ENCODE peak calls at places on chromosomes 7 and 10, in four cellular contexts. I is aorta, T is endothelial cell, Q is mucosa of gallbladder. Y is an unnamed sample.

GRCh38 chr7:1749351-1749863 is 79.3 kb downstream of the ELFN1 start:
- DNase-seq in I (no peak), T (no peak), Q (no peak), Y (no peak)

GRCh38 chr7:125032943-125033342 is 103.3 kb upstream of the POT1 start:
- DNase-seq in I (no peak), T (no peak), Q (no peak), Y (no peak)

GRCh38 chr7:100802951-100803350 is 24.4 kb downstream of the EPHB4 start:
- DNase-seq in I (no peak), T (no peak), Q (no peak), Y (no peak)

GRCh38 chr7:47724335-47724982 is 142.5 kb upstream of the TNS3 start:
- DNase-seq in I (no peak), T (no peak), Q (no peak), Y (no peak)

GRCh38 chr10:79021948-79022499 is 46.7 kb upstream of the ZMIZ1 start:
- DNase-seq in I (peak; percentile 10), T (no peak), Q (no peak), Y (no peak)

GRCh38 chr10:103193820-103194529 is 903 bp upstream of the NT5C2 start:
- DNase-seq in I (no peak), T (no peak), Q (no peak), Y (no peak)

GRCh38 chr10:122062831-122063674 is 74.1 kb downstream of the TACC2 start:
- DNase-seq in I (peak; percentile 82), T (peak; percentile 44), Q (peak; percentile 91), Y (no peak)

GRCh38 chr10:112815238-112816032 is 134.6 kb upstream of the TCF7L2 start:
- DNase-seq in I (no peak), T (no peak), Q (no peak), Y (no peak)

GRCh38 chr7:155231941-155232340 is 65.7 kb upstream of the INSIG1 start:
- DNase-seq in I (no peak), T (no peak), Q (no peak), Y (no peak)

GRCh38 chr7:112421666-112422486 is 28.4 kb upstream of the IFRD1 start:
- DNase-seq in I (no peak), T (no peak), Q (no peak), Y (no peak)

GRCh38 chr7:129277629-129278028 is 52.8 kb downstream of the AHCYL2 start:
- DNase-seq in I (no peak), T (no peak), Q (no peak), Y (no peak)

GRCh38 chr7:11185179-11185578 is 211.5 kb downstream of the PHF14 start:
- DNase-seq in I (no peak), T (no peak), Q (no peak), Y (no peak)

GRCh38 chr7:116218051-116218645 is 7.8 kb downstream of the TES start:
- DNase-seq in I (no peak), T (no peak), Q (peak; percentile 64), Y (no peak)

GRCh38 chr10:124152139-124152780 is 58.9 kb upstream of the CHST15 start:
- DNase-seq in I (peak; percentile 85), T (no peak), Q (peak; percentile 62), Y (peak; percentile 59)

GRCh38 chr7:142375710-142376313 is 118.0 kb upstream of the PRSS58 start:
- DNase-seq in I (no peak), T (peak; percentile 66), Q (peak; percentile 53), Y (no peak)

GRCh38 chr10:87544750-87545149 is 40.1 kb downstream of the MINPP1 start:
- DNase-seq in I (no peak), T (no peak), Q (no peak), Y (no peak)

GRCh38 chr7:76129366-76129765 is 72.3 kb upstream of the SRRM3 start:
- DNase-seq in I (no peak), T (no peak), Q (no peak), Y (no peak)

GRCh38 chr10:132666733-132667612 is 119.0 kb downstream of the NKX6-2 start:
- DNase-seq in I (no peak), T (no peak), Q (no peak), Y (no peak)

GRCh38 chr10:85602713-85603112 is 763.9 kb downstream of the GRID1 start:
- DNase-seq in I (no peak), T (no peak), Q (no peak), Y (no peak)

GRCh38 chr7:128801667-128802066 is 9.9 kb downstream of the CCDC136 start:
- DNase-seq in I (no peak), T (no peak), Q (no peak), Y (no peak)

GRCh38 chr7:110534241-110534931 is 556.5 kb upstream of the LRRN3 start:
- DNase-seq in I (no peak), T (no peak), Q (no peak), Y (no peak)

GRCh38 chr10:26951650-26952049 is 90.9 kb upstream of the ABI1 start:
- DNase-seq in I (no peak), T (no peak), Q (no peak), Y (no peak)

GRCh38 chr7:135486258-135486657 is 23.6 kb downstream of the CNOT4 start:
- DNase-seq in I (no peak), T (no peak), Q (no peak), Y (no peak)

GRCh38 chr7:36018816-36019484 is 134.1 kb upstream of the EEPD1 start:
- DNase-seq in I (no peak), T (no peak), Q (no peak), Y (no peak)